ENCODE peak calls at places on chromosomes 7 and 10, in nine cellular contexts. R is OCI-LY7, J is thyroid gland, G is IMR-90, Y is A549, C is suprapubic skin, F is epithelial cell of esophagus, T is ovary, B is fibroblast of pulmonary artery. L is an unnamed sample.

GRCh38 chr10:84237199-84238051 is 3.9 kb downstream of the LRIT1 start:
- DNase-seq in R (no peak), J (no peak), G (no peak), Y (no peak), C (no peak), F (no peak), T (no peak), B (no peak), L (no peak)

GRCh38 chr7:113217314-113217713 is 99.0 kb upstream of the SMIM30 start:
- DNase-seq in R (no peak), J (no peak), G (no peak), Y (no peak), C (no peak), F (no peak), T (no peak), B (peak), L (no peak)

GRCh38 chr7:102860351-102860811 is 52.4 kb upstream of the LRRC17 start:
- DNase-seq in R (no peak), J (no peak), G (peak), Y (no peak), C (no peak), F (peak), T (no peak), B (peak), L (peak)

GRCh38 chr10:108956149-108956548 is 967.2 kb downstream of the XPNPEP1 start:
- DNase-seq in R (no peak), J (no peak), G (no peak), Y (no peak), C (no peak), F (no peak), T (no peak), B (no peak), L (no peak)

GRCh38 chr10:86334515-86335085 is 32.0 kb downstream of the GRID1 start:
- DNase-seq in R (no peak), J (peak), G (no peak), Y (no peak), C (peak), F (peak), T (no peak), B (no peak), L (no peak)

GRCh38 chr7:111752022-111752582 is 189.8 kb upstream of the IMMP2L start:
- DNase-seq in R (peak), J (peak), G (peak), Y (peak), C (peak), F (peak), T (peak), B (peak), L (no peak)

GRCh38 chr10:72336259-72337038 is 18.3 kb downstream of the DNAJB12 start:
- DNase-seq in R (no peak), J (no peak), G (no peak), Y (no peak), C (no peak), F (no peak), T (peak), B (peak), L (no peak)

GRCh38 chr7:72391821-72392377 is 20.2 kb downstream of the CALN1 start:
- DNase-seq in R (no peak), J (no peak), G (no peak), Y (no peak), C (no peak), F (no peak), T (no peak), B (no peak), L (no peak)

GRCh38 chr7:139949629-139950028 is 113.1 kb downstream of the PARP12 start:
- DNase-seq in R (no peak), J (no peak), G (peak), Y (no peak), C (no peak), F (peak), T (no peak), B (no peak), L (no peak)

GRCh38 chr7:100632951-100633717 is 8.2 kb downstream of the TFR2 start:
- DNase-seq in R (peak), J (peak), G (peak), Y (peak), C (no peak), F (peak), T (peak), B (peak), L (no peak)
- TF ChIP-seq CTCF in R (peak), J (peak), G (peak), Y (peak), C (no peak), F (peak), T (peak), B (peak), L (peak)

DNA sequence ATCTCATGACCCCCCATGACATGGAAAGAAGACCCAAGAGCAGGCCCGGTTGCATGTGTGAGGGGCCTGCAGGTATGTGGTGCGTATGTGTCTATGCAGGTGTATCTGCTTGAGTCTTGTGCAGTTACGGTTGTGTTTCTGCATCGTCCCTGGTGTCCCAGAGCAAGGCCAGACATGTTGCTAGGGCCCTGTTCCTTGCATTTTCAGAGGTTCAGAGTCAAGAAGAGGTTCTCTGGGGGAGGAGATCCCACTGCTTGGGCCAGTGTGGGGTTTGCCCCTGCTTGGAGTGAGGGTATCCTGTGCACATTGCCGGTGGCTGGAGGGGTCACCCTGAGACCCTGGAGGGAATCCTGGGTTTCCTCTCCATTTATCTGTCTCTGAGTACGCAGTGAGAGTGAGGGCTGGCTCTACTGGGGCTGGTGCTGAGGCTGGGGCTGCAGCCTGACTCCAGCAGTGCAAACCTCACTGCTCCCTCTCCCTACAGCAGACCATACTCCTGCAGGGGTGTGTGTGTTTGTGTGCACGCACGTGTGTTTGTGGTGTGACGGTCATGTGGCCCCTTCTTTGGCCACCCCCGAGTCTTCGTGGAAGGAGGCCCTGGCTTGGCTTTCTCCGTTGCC is 4.1 kb downstream of the TRIM8 start:
- DNase-seq in R (peak), J (no peak), G (no peak), Y (no peak), C (no peak), F (peak), T (no peak), B (no peak), L (no peak)
- H3K4me3 ChIP-seq in R (peak), J (no peak), G (peak), Y (no peak), C (peak), F (peak), T (peak), B (peak), L (no peak)

GRCh38 chr10:59227136-59227673 is 50.8 kb downstream of the PHYHIPL start:
- DNase-seq in R (no peak), J (no peak), G (no peak), Y (no peak), C (no peak), F (peak), T (no peak), B (no peak), L (no peak)
- TF ChIP-seq CTCF in R (no peak), J (no peak), G (no peak), Y (peak), C (no peak), F (peak), T (no peak), B (no peak), L (no peak)

DNA sequence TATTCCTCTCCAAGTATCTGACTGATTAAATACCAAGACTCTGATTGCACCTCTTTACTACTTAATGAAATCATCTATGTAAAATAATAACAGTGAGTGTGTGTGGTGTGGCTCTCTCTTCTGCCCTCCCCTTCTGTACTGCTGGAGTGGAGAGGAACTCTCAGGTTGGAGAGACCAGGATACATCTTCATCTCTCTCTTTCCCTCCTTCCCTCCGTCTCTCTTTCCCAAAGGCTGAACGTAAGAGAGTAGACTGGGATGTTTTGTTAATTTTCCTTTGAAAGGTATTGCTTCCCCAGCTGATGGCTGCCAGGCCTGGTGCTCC is 272 bp upstream of the GJC3 start:
- DNase-seq in R (no peak), J (no peak), G (no peak), Y (no peak), C (no peak), F (no peak), T (no peak), B (no peak), L (no peak)
- H3K4me3 ChIP-seq in R (no peak), J (no peak), G (no peak), Y (no peak), C (peak), F (no peak), T (no peak), B (no peak), L (no peak)

GRCh38 chr7:64618785-64619456 is 47.0 kb upstream of the ZNF107 start:
- DNase-seq in R (peak), J (no peak), G (peak), Y (no peak), C (no peak), F (peak), T (no peak), B (peak), L (peak)

GRCh38 chr7:64625114-64626082 is 40.5 kb upstream of the ZNF107 start:
- DNase-seq in R (peak), J (no peak), G (no peak), Y (no peak), C (no peak), F (no peak), T (no peak), B (no peak), L (no peak)

GRCh38 chr7:64619705-64620104 is 46.2 kb upstream of the ZNF107 start:
- DNase-seq in R (peak), J (no peak), G (no peak), Y (no peak), C (no peak), F (no peak), T (no peak), B (no peak), L (no peak)

GRCh38 chr7:64626083-64626469 is 39.9 kb upstream of the ZNF107 start:
- DNase-seq in R (no peak), J (no peak), G (no peak), Y (no peak), C (no peak), F (peak), T (no peak), B (no peak), L (no peak)

DNA sequence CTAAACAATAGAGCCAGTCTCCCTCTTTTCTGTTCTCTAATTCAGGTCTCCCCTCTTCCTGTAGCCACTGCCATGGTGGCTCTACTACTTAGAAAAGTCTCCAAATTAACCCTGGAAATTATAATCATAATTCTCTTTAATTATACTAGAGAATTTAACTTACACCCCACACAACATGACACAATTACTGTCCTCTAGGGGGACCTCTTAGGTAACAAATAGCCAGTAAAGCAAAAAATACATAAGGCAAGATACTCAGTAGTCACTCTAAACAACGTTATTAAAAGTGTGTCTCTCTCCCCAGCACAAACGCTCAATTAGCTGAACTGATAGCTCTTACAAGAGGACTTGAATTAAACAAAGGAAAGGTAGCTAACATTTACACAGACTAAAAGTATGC is 44.3 kb upstream of the ZNF107 start:
- DNase-seq in R (peak), J (no peak), G (no peak), Y (no peak), C (no peak), F (no peak), T (no peak), B (no peak), L (no peak)
- TF ChIP-seq CTCF in R (peak), J (no peak), G (no peak), Y (no peak), C (no peak), F (no peak), T (no peak), B (no peak), L (no peak)

L was measured in astrocyte of the cerebellum.